ENCODE peak calls at places on chromosomes 3 and 15, in nine cellular contexts. R is EH; L is stimulated activated CD4-positive, alpha-beta T cell treated with anti-CD3 and anti-CD28 coated beads, Interleukin-2, amount 100 ng/mL, for 48 hours; A is occipital lobe; H is anterior cingulate cortex; T is substantia nigra; X is NCI-H1092 treated with DMSO at 0.1 percent for 48 hours; S is stimulated activated CD8-positive, alpha-beta memory T cell treated with anti-CD3 and anti-CD28 coated beads, Interleukin-4, amount 100 ng/mL, for 1 hour; N is NCI-H2227 treated with DMSO at 0.1 percent for 48 hours. K is an unnamed sample.
A peak's percentile ranks its signal among the peaks of the same experiment; 100 is the strongest.

GRCh38 chr3:119937229-119937628 is 155.3 kb downstream of the NR1I2 start:
- DNase-seq in R (no peak), L (peak; percentile 20), A (no peak), H (no peak), T (no peak), X (no peak), S (peak; percentile 1), N (no peak), K (no peak)

GRCh38 chr3:122021037-122021436 is 1.0 kb downstream of the ILDR1 start:
- DNase-seq in R (no peak), L (no peak), A (no peak), H (no peak), T (no peak), X (no peak), S (no peak), N (no peak), K (no peak)

GRCh38 chr3:112042842-112043280 is 8.3 kb downstream of the TMPRSS7 start:
- DNase-seq in R (no peak), L (no peak), A (no peak), H (no peak), T (no peak), X (peak; percentile 100), S (no peak), N (peak; percentile 32), K (no peak)

GRCh38 chr3:169754711-169755110 is 10.1 kb downstream of the TERC start:
- DNase-seq in R (no peak), L (no peak), A (no peak), H (no peak), T (no peak), X (no peak), S (no peak), N (no peak), K (no peak)

GRCh38 chr15:31497838-31498237 is 171.2 kb downstream of the KLF13 start:
- DNase-seq in R (no peak), L (no peak), A (no peak), H (no peak), T (no peak), X (no peak), S (no peak), N (no peak), K (peak; percentile 17)

GRCh38 chr3:50649451-50649931 is 25.2 kb upstream of the DOCK3 start:
- DNase-seq in R (peak; percentile 12), L (no peak), A (peak; percentile 84), H (peak; percentile 80), T (peak; percentile 48), X (no peak), S (no peak), N (peak; percentile 22), K (no peak)

GRCh38 chr3:88220126-88220525 is 70.4 kb downstream of the C3orf38 start:
- DNase-seq in R (no peak), L (no peak), A (no peak), H (no peak), T (no peak), X (no peak), S (no peak), N (no peak), K (no peak)

GRCh38 chr3:7484636-7485035 is 623.7 kb downstream of the GRM7 start:
- DNase-seq in R (no peak), L (no peak), A (no peak), H (no peak), T (no peak), X (no peak), S (no peak), N (no peak), K (no peak)

GRCh38 chr3:16388850-16389411 is 123.9 kb downstream of the OXNAD1 start:
- DNase-seq in R (peak; percentile 86), L (no peak), A (no peak), H (no peak), T (no peak), X (no peak), S (no peak), N (no peak), K (no peak)

GRCh38 chr3:150469031-150469930 is 61.2 kb downstream of the TSC22D2 start:
- DNase-seq in R (peak; percentile 97), L (no peak), A (no peak), H (peak; percentile 1), T (peak; percentile 12), X (no peak), S (no peak), N (no peak), K (peak; percentile 31)

GRCh38 chr15:80778964-80779657 is at the start of gene CEMIP:
- DNase-seq in R (peak; percentile 85), L (peak; percentile 73), A (peak; percentile 65), H (peak; percentile 74), T (peak; percentile 76), X (peak; percentile 51), S (no peak), N (peak; percentile 77), K (peak; percentile 88)

GRCh38 chr15:40050788-40051615 is 12.0 kb upstream of the SRP14 start:
- DNase-seq in R (peak; percentile 43), L (no peak), A (no peak), H (no peak), T (no peak), X (no peak), S (no peak), N (no peak), K (peak; percentile 74)

GRCh38 chr3:124775776-124776336 is 45.6 kb downstream of the UMPS start:
- DNase-seq in R (no peak), L (no peak), A (no peak), H (no peak), T (no peak), X (no peak), S (no peak), N (no peak), K (no peak)

GRCh38 chr3:8520816-8521415 is 19.3 kb downstream of the LMCD1 start:
- DNase-seq in R (no peak), L (no peak), A (no peak), H (no peak), T (no peak), X (no peak), S (no peak), N (no peak), K (no peak)

GRCh38 chr3:159451067-159451466 is 537.6 kb upstream of the IL12A start:
- DNase-seq in R (no peak), L (no peak), A (no peak), H (no peak), T (no peak), X (peak; percentile 5), S (no peak), N (no peak), K (no peak)

GRCh38 chr3:53617893-53618523 is 123.6 kb downstream of the CACNA1D start:
- DNase-seq in R (no peak), L (no peak), A (no peak), H (no peak), T (no peak), X (no peak), S (no peak), N (no peak), K (no peak)

GRCh38 chr15:85477730-85478129 is 97.3 kb downstream of the AKAP13 start:
- DNase-seq in R (peak; percentile 41), L (no peak), A (no peak), H (no peak), T (no peak), X (no peak), S (no peak), N (no peak), K (no peak)

GRCh38 chr15:64842986-64843561 is 1.4 kb downstream of the PLEKHO2 start:
- DNase-seq in R (peak; percentile 72), L (no peak), A (no peak), H (no peak), T (no peak), X (no peak), S (no peak), N (no peak), K (no peak)

GRCh38 chr3:129705274-129705673 is 98.8 kb upstream of the PLXND1 start:
- DNase-seq in R (no peak), L (no peak), A (no peak), H (no peak), T (no peak), X (no peak), S (no peak), N (no peak), K (no peak)

GRCh38 chr3:43405888-43406636 is 119.7 kb downstream of the SNRK start:
- DNase-seq in R (no peak), L (no peak), A (peak; percentile 54), H (peak; percentile 75), T (no peak), X (no peak), S (no peak), N (no peak), K (no peak)

GRCh38 chr3:20648921-20649381 is 462.9 kb upstream of the SGO1 start:
- DNase-seq in R (peak; percentile 71), L (no peak), A (no peak), H (no peak), T (no peak), X (no peak), S (no peak), N (no peak), K (no peak)

GRCh38 chr3:151962371-151962770 is 88.9 kb downstream of the SUCNR1 start:
- DNase-seq in R (peak; percentile 71), L (no peak), A (no peak), H (no peak), T (no peak), X (no peak), S (no peak), N (no peak), K (no peak)

GRCh38 chr15:40873625-40874561 is at the start of gene RHOV:
- DNase-seq in R (peak; percentile 60), L (peak; percentile 48), A (peak; percentile 38), H (peak; percentile 55), T (peak; percentile 17), X (peak; percentile 43), S (no peak), N (peak; percentile 24), K (peak; percentile 94)

GRCh38 chr15:68792901-68793766 is 27.6 kb downstream of the ANP32A start:
- DNase-seq in R (no peak), L (no peak), A (no peak), H (no peak), T (no peak), X (no peak), S (no peak), N (no peak), K (no peak)

GRCh38 chr3:150238995-150239612 is 169.0 kb upstream of the TSC22D2 start:
- DNase-seq in R (no peak), L (no peak), A (no peak), H (no peak), T (no peak), X (peak; percentile 63), S (no peak), N (no peak), K (peak; percentile 66)

GRCh38 chr3:18740631-18741583 is 315.8 kb upstream of the SATB1 start:
- DNase-seq in R (no peak), L (peak; percentile 37), A (no peak), H (no peak), T (no peak), X (no peak), S (peak; percentile 38), N (no peak), K (no peak)

GRCh38 chr15:95129589-95129988 is 898.2 kb downstream of the MCTP2 start:
- DNase-seq in R (peak; percentile 55), L (no peak), A (no peak), H (no peak), T (no peak), X (no peak), S (no peak), N (no peak), K (no peak)

GRCh38 chr3:57659004-57659672 is 33.7 kb downstream of the DENND6A start:
- DNase-seq in R (no peak), L (no peak), A (no peak), H (no peak), T (no peak), X (no peak), S (no peak), N (no peak), K (no peak)

GRCh38 chr15:98689431-98689861 is 41.1 kb downstream of the IGF1R start:
- DNase-seq in R (peak; percentile 83), L (no peak), A (no peak), H (no peak), T (no peak), X (no peak), S (no peak), N (no peak), K (no peak)

GRCh38 chr3:126982522-126983175 is at the start of gene PLXNA1:
- DNase-seq in R (peak; percentile 81), L (peak; percentile 81), A (peak; percentile 69), H (peak; percentile 64), T (peak; percentile 70), X (peak; percentile 47), S (peak; percentile 79), N (peak; percentile 50), K (peak; percentile 86)

GRCh38 chr3:60775956-60776355 is 475.3 kb downstream of the FHIT start:
- DNase-seq in R (peak; percentile 26), L (no peak), A (no peak), H (no peak), T (no peak), X (no peak), S (no peak), N (no peak), K (no peak)